ENCODE peak calls at places on chromosomes 7 and 10, in six cellular contexts. O is memory B cell; C is NCI-H748 treated with DMSO at 0.1 percent for 48 hours; W is GDM1; D is sciatic nerve; U is stimulated activated CD4-positive, alpha-beta T cell treated with anti-CD3 and anti-CD28 coated beads, TNF-alpha, amount 100 ng/mL, for 48 hours. Q is an unnamed sample.

GRCh38 chr7:94620703-94621118 is 35.2 kb downstream of the SGCE start:
- DNase-seq in O (no peak), C (no peak), W (no peak), D (peak; percentile 70), U (peak; percentile 25), Q (peak; percentile 77)

GRCh38 chr10:61298194-61298593 is 155.0 kb downstream of the TMEM26 start:
- DNase-seq in O (no peak), C (no peak), W (no peak), D (no peak), U (no peak), Q (no peak)

GRCh38 chr7:13742719-13743640 is 246.5 kb downstream of the ETV1 start:
- DNase-seq in O (no peak), C (peak; percentile 55), W (no peak), D (no peak), U (no peak), Q (peak; percentile 44)

GRCh38 chr7:77529279-77529678 is 7.8 kb upstream of the PTPN12 start:
- DNase-seq in O (no peak), C (no peak), W (no peak), D (no peak), U (no peak), Q (no peak)

GRCh38 chr10:123009105-123009805 is 449 bp downstream of the ACADSB start:
- DNase-seq in O (peak; percentile 5), C (no peak), W (no peak), D (peak; percentile 59), U (no peak), Q (no peak)

GRCh38 chr10:14670551-14671240 is 104.0 kb downstream of the FAM107B start:
- DNase-seq in O (no peak), C (no peak), W (no peak), D (no peak), U (no peak), Q (no peak)

GRCh38 chr10:44847110-44847509 is 64.0 kb upstream of the TMEM72 start:
- DNase-seq in O (no peak), C (no peak), W (no peak), D (peak; percentile 10), U (no peak), Q (no peak)

GRCh38 chr7:131861620-131862346 is 305.4 kb upstream of the PODXL start:
- DNase-seq in O (no peak), C (no peak), W (no peak), D (no peak), U (no peak), Q (no peak)

GRCh38 chr7:42082144-42082543 is 154.9 kb downstream of the GLI3 start:
- DNase-seq in O (no peak), C (no peak), W (no peak), D (no peak), U (no peak), Q (no peak)

GRCh38 chr10:129853236-129853946 is 110.7 kb downstream of the EBF3 start:
- DNase-seq in O (no peak), C (peak; percentile 29), W (no peak), D (no peak), U (no peak), Q (peak; percentile 3)

GRCh38 chr7:365593-365992 is 75.6 kb downstream of the FOXL3 start:
- DNase-seq in O (no peak), C (no peak), W (no peak), D (no peak), U (no peak), Q (no peak)

GRCh38 chr10:31036209-31036608 is 4.5 kb upstream of the ZNF438 start:
- DNase-seq in O (no peak), C (no peak), W (no peak), D (no peak), U (no peak), Q (no peak)